ENCODE peak calls at places on chromosomes 2 and 18, in four cellular contexts. S, O, Y and N are unnamed samples.

GRCh38 chr18:2641638-2642037 is 13.9 kb upstream of the SMCHD1 start:
- DNase-seq in S (peak), Y (no peak), O (no peak), N (no peak)

GRCh38 chr2:203328735-203329549 is 748 bp downstream of the ABI2 start:
- DNase-seq in S (no peak), Y (peak), O (peak), N (peak)

GRCh38 chr2:234847639-234848038 is 104.2 kb upstream of the SH3BP4 start:
- DNase-seq in O (no peak), Y (no peak), S (no peak), N (no peak)

GRCh38 chr18:32847719-32848118 is 74.9 kb upstream of the KLHL14 start:
- DNase-seq in Y (peak), S (no peak), O (no peak), N (no peak)

GRCh38 chr2:57296795-57297517 is 749.6 kb upstream of the VRK2 start:
- DNase-seq in Y (no peak), O (no peak), S (no peak), N (no peak)

GRCh38 chr2:241542278-241542605 is 16.3 kb upstream of the BOK start:
- DNase-seq in S (no peak), O (no peak), Y (no peak), N (peak)

GRCh38 chr18:34771958-34772357 is 61.9 kb downstream of the DTNA start:
- DNase-seq in O (no peak), Y (no peak), S (no peak), N (no peak)

GRCh38 chr18:36340232-36340631 is 42.7 kb downstream of the FHOD3 start:
- DNase-seq in O (no peak), Y (no peak), S (no peak), N (no peak)

GRCh38 chr2:43030551-43031025 is 195.8 kb downstream of the ZFP36L2 start:
- DNase-seq in S (no peak), O (no peak), Y (no peak), N (no peak)

GRCh38 chr2:205633994-205634393 is 48.3 kb upstream of the NRP2 start:
- DNase-seq in O (no peak), S (no peak), Y (no peak), N (no peak)